ENCODE peak calls at places on chromosomes 13 and 19, in nine cellular contexts. One of them, this sample, is unnamed. For H3K36me3 and H3K9me3, the result is how much of the 10 kb centered on the place peaks cover.

GRCh38 chr19:10295305-10295846 is 5.6 kb downstream of the ICAM5 start:
- DNase-seq in pancreas: peak
- DNase-seq in hepatocyte: no peak
- DNase-seq in fibroblast of lung: no peak
- DNase-seq in tibial nerve: no peak
- DNase-seq in left ventricle myocardium inferior: no peak
- DNase-seq in mammary epithelial cell: no peak
- DNase-seq in uterus: no peak
- DNase-seq in cardiac muscle cell: peak
- DNase-seq in this sample: no peak

GRCh38 chr13:114021464-114022308 is 47.8 kb upstream of the C13orf46 start:
- DNase-seq in pancreas: peak
- DNase-seq in hepatocyte: no peak
- DNase-seq in fibroblast of lung: no peak
- DNase-seq in tibial nerve: no peak
- DNase-seq in left ventricle myocardium inferior: no peak
- DNase-seq in mammary epithelial cell: no peak
- DNase-seq in uterus: no peak
- DNase-seq in cardiac muscle cell: no peak
- DNase-seq in this sample: no peak

GRCh38 chr13:79749985-79750551 is 269.1 kb downstream of the NDFIP2 start:
- DNase-seq in pancreas: no peak
- DNase-seq in hepatocyte: peak
- DNase-seq in fibroblast of lung: peak
- DNase-seq in tibial nerve: peak
- DNase-seq in left ventricle myocardium inferior: peak
- DNase-seq in mammary epithelial cell: peak
- DNase-seq in uterus: peak
- DNase-seq in cardiac muscle cell: peak
- DNase-seq in this sample: peak

GRCh38 chr13:23673354-23673753 is 103.1 kb downstream of the TNFRSF19 start:
- DNase-seq in pancreas: no peak
- DNase-seq in hepatocyte: peak
- DNase-seq in fibroblast of lung: peak
- DNase-seq in tibial nerve: no peak
- DNase-seq in left ventricle myocardium inferior: no peak
- DNase-seq in mammary epithelial cell: peak
- DNase-seq in uterus: peak
- DNase-seq in cardiac muscle cell: peak
- DNase-seq in this sample: peak

GRCh38 chr13:40319699-40320586 is 346.5 kb downstream of the FOXO1 start:
- DNase-seq in pancreas: no peak
- DNase-seq in hepatocyte: no peak
- DNase-seq in fibroblast of lung: no peak
- DNase-seq in tibial nerve: no peak
- DNase-seq in left ventricle myocardium inferior: no peak
- DNase-seq in mammary epithelial cell: peak
- DNase-seq in uterus: no peak
- DNase-seq in cardiac muscle cell: no peak
- DNase-seq in this sample: no peak

GRCh38 chr13:28566891-28567290 is 72.0 kb upstream of the FLT1 start:
- DNase-seq in pancreas: no peak
- DNase-seq in hepatocyte: no peak
- DNase-seq in fibroblast of lung: no peak
- DNase-seq in tibial nerve: no peak
- DNase-seq in left ventricle myocardium inferior: no peak
- DNase-seq in mammary epithelial cell: no peak
- DNase-seq in uterus: no peak
- DNase-seq in cardiac muscle cell: no peak
- DNase-seq in this sample: no peak

GRCh38 chr19:6459356-6460098 is at the start of gene SLC25A23:
- DNase-seq in pancreas: peak
- DNase-seq in hepatocyte: peak
- DNase-seq in fibroblast of lung: peak
- DNase-seq in tibial nerve: peak
- DNase-seq in left ventricle myocardium inferior: peak
- DNase-seq in mammary epithelial cell: peak
- DNase-seq in uterus: peak
- DNase-seq in cardiac muscle cell: peak
- DNase-seq in this sample: peak

GRCh38 chr19:5225486-5226345 is 114.9 kb downstream of the PTPRS start:
- DNase-seq in pancreas: peak
- DNase-seq in hepatocyte: no peak
- DNase-seq in fibroblast of lung: no peak
- DNase-seq in tibial nerve: no peak
- DNase-seq in left ventricle myocardium inferior: no peak
- DNase-seq in mammary epithelial cell: no peak
- DNase-seq in uterus: no peak
- DNase-seq in cardiac muscle cell: no peak
- DNase-seq in this sample: no peak

GRCh38 chr19:12940897-12941296 is 2.5 kb downstream of the CALR start:
- DNase-seq in pancreas: no peak
- DNase-seq in hepatocyte: no peak
- DNase-seq in fibroblast of lung: no peak
- DNase-seq in tibial nerve: no peak
- DNase-seq in left ventricle myocardium inferior: no peak
- DNase-seq in mammary epithelial cell: no peak
- DNase-seq in uterus: no peak
- DNase-seq in cardiac muscle cell: no peak
- DNase-seq in this sample: no peak
- H3K36me3 ChIP-seq in pancreas: under half
- H3K36me3 ChIP-seq in hepatocyte: under half
- H3K36me3 ChIP-seq in fibroblast of lung: under half
- H3K36me3 ChIP-seq in tibial nerve: under half
- H3K36me3 ChIP-seq in left ventricle myocardium inferior: half or more
- H3K36me3 ChIP-seq in mammary epithelial cell: under half
- H3K36me3 ChIP-seq in uterus: under half
- H3K36me3 ChIP-seq in cardiac muscle cell: under half
- H3K36me3 ChIP-seq in this sample: half or more

GRCh38 chr19:28727133-28727834 is 485.7 kb downstream of the UQCRFS1 start:
- DNase-seq in pancreas: no peak
- DNase-seq in hepatocyte: no peak
- DNase-seq in fibroblast of lung: peak
- DNase-seq in tibial nerve: no peak
- DNase-seq in left ventricle myocardium inferior: no peak
- DNase-seq in mammary epithelial cell: no peak
- DNase-seq in uterus: no peak
- DNase-seq in cardiac muscle cell: peak
- DNase-seq in this sample: peak
- H3K4me3 ChIP-seq in pancreas: peak
- H3K4me3 ChIP-seq in hepatocyte: no peak
- H3K4me3 ChIP-seq in fibroblast of lung: peak
- H3K4me3 ChIP-seq in tibial nerve: no peak
- H3K4me3 ChIP-seq in left ventricle myocardium inferior: peak
- H3K4me3 ChIP-seq in mammary epithelial cell: no peak
- H3K4me3 ChIP-seq in uterus: no peak
- H3K4me3 ChIP-seq in cardiac muscle cell: peak
- H3K4me3 ChIP-seq in this sample: peak

GRCh38 chr19:56642711-56643459 is at the start of gene SMIM17:
- DNase-seq in pancreas: no peak
- DNase-seq in hepatocyte: no peak
- DNase-seq in fibroblast of lung: no peak
- DNase-seq in tibial nerve: no peak
- DNase-seq in left ventricle myocardium inferior: no peak
- DNase-seq in mammary epithelial cell: no peak
- DNase-seq in uterus: no peak
- DNase-seq in cardiac muscle cell: no peak
- DNase-seq in this sample: no peak

GRCh38 chr19:56637976-56638555 is 4.9 kb upstream of the SMIM17 start:
- DNase-seq in pancreas: peak
- DNase-seq in hepatocyte: peak
- DNase-seq in fibroblast of lung: peak
- DNase-seq in tibial nerve: no peak
- DNase-seq in left ventricle myocardium inferior: peak
- DNase-seq in mammary epithelial cell: peak
- DNase-seq in uterus: peak
- DNase-seq in cardiac muscle cell: peak
- DNase-seq in this sample: peak

GRCh38 chr19:56639217-56639616 is 3.7 kb upstream of the SMIM17 start:
- DNase-seq in pancreas: no peak
- DNase-seq in hepatocyte: no peak
- DNase-seq in fibroblast of lung: peak
- DNase-seq in tibial nerve: no peak
- DNase-seq in left ventricle myocardium inferior: no peak
- DNase-seq in mammary epithelial cell: no peak
- DNase-seq in uterus: no peak
- DNase-seq in cardiac muscle cell: peak
- DNase-seq in this sample: no peak

DNA sequence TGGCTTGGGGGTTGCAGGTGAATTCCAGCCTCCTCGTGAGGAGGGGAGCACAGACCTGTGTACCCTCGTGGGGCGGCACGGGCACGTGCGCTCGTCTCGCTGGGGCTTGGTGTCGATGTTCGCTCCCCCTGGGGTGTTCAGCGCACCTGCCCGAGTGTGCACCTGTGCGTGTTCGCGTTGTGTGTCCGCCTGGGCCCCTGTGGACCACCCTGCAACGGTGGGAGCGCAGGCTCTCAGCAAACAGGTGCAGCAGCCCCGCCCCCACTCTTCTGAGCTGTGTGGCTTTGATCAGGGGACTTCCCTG is 453 bp downstream of the SMIM17 start:
- DNase-seq in pancreas: peak
- DNase-seq in hepatocyte: no peak
- DNase-seq in fibroblast of lung: no peak
- DNase-seq in tibial nerve: no peak
- DNase-seq in left ventricle myocardium inferior: no peak
- DNase-seq in mammary epithelial cell: no peak
- DNase-seq in uterus: no peak
- DNase-seq in cardiac muscle cell: no peak
- DNase-seq in this sample: no peak
- H3K9me3 ChIP-seq in pancreas: under half
- H3K9me3 ChIP-seq in hepatocyte: under half
- H3K9me3 ChIP-seq in fibroblast of lung: under half
- H3K9me3 ChIP-seq in tibial nerve: under half
- H3K9me3 ChIP-seq in left ventricle myocardium inferior: under half
- H3K9me3 ChIP-seq in mammary epithelial cell: under half
- H3K9me3 ChIP-seq in uterus: under half
- H3K9me3 ChIP-seq in cardiac muscle cell: under half
- H3K9me3 ChIP-seq in this sample: under half

GRCh38 chr13:49498211-49498610 is 2.5 kb downstream of the PHF11 start:
- DNase-seq in pancreas: no peak
- DNase-seq in hepatocyte: no peak
- DNase-seq in fibroblast of lung: no peak
- DNase-seq in tibial nerve: no peak
- DNase-seq in left ventricle myocardium inferior: no peak
- DNase-seq in mammary epithelial cell: no peak
- DNase-seq in uterus: no peak
- DNase-seq in cardiac muscle cell: no peak
- DNase-seq in this sample: no peak

GRCh38 chr13:49499889-49500660 is 4.3 kb downstream of the PHF11 start:
- DNase-seq in pancreas: no peak
- DNase-seq in hepatocyte: no peak
- DNase-seq in fibroblast of lung: peak
- DNase-seq in tibial nerve: no peak
- DNase-seq in left ventricle myocardium inferior: no peak
- DNase-seq in mammary epithelial cell: peak
- DNase-seq in uterus: no peak
- DNase-seq in cardiac muscle cell: peak
- DNase-seq in this sample: no peak

GRCh38 chr13:49497272-49497671 is 1.5 kb downstream of the PHF11 start:
- DNase-seq in pancreas: no peak
- DNase-seq in hepatocyte: no peak
- DNase-seq in fibroblast of lung: no peak
- DNase-seq in tibial nerve: no peak
- DNase-seq in left ventricle myocardium inferior: no peak
- DNase-seq in mammary epithelial cell: no peak
- DNase-seq in uterus: no peak
- DNase-seq in cardiac muscle cell: no peak
- DNase-seq in this sample: no peak

GRCh38 chr13:49503951-49504350 is 8.2 kb downstream of the PHF11 start:
- DNase-seq in pancreas: no peak
- DNase-seq in hepatocyte: no peak
- DNase-seq in fibroblast of lung: no peak
- DNase-seq in tibial nerve: no peak
- DNase-seq in left ventricle myocardium inferior: no peak
- DNase-seq in mammary epithelial cell: no peak
- DNase-seq in uterus: no peak
- DNase-seq in cardiac muscle cell: no peak
- DNase-seq in this sample: no peak

GRCh38 chr13:49502954-49503353 is 7.2 kb downstream of the PHF11 start:
- DNase-seq in pancreas: no peak
- DNase-seq in hepatocyte: no peak
- DNase-seq in fibroblast of lung: peak
- DNase-seq in tibial nerve: no peak
- DNase-seq in left ventricle myocardium inferior: no peak
- DNase-seq in mammary epithelial cell: no peak
- DNase-seq in uterus: peak
- DNase-seq in cardiac muscle cell: peak
- DNase-seq in this sample: no peak
- H3K36me3 ChIP-seq in pancreas: under half
- H3K36me3 ChIP-seq in hepatocyte: under half
- H3K36me3 ChIP-seq in fibroblast of lung: under half
- H3K36me3 ChIP-seq in tibial nerve: under half
- H3K36me3 ChIP-seq in left ventricle myocardium inferior: under half
- H3K36me3 ChIP-seq in mammary epithelial cell: under half
- H3K36me3 ChIP-seq in uterus: under half
- H3K36me3 ChIP-seq in cardiac muscle cell: under half
- H3K36me3 ChIP-seq in this sample: under half

DNA sequence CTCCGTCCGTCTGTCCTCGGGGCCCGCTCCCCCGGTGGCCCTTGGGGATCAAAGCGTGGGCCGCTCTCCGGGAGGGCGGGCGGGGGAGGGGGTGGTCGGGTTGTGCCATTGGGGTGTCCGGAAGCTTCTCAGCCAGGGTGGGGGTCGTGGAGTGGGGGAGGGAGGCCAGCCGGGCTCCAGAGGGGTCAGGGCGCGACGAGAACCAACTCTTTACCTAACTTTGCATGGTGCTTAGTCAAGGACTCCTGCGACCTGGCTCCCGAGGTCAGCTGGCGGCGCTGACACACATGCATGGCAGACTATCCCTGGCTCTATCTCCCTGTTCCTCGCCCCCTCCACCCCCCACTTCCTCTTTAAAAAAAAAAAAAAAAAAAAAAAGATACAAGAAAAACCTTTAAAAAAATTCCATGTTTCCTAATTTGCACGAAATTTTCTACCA is 15.5 kb downstream of the SMIM24 start:
- DNase-seq in pancreas: no peak
- DNase-seq in hepatocyte: no peak
- DNase-seq in fibroblast of lung: no peak
- DNase-seq in tibial nerve: no peak
- DNase-seq in left ventricle myocardium inferior: no peak
- DNase-seq in mammary epithelial cell: no peak
- DNase-seq in uterus: no peak
- DNase-seq in cardiac muscle cell: no peak
- DNase-seq in this sample: no peak
- H3K4me3 ChIP-seq in pancreas: no peak
- H3K4me3 ChIP-seq in hepatocyte: no peak
- H3K4me3 ChIP-seq in fibroblast of lung: no peak
- H3K4me3 ChIP-seq in tibial nerve: no peak
- H3K4me3 ChIP-seq in left ventricle myocardium inferior: no peak
- H3K4me3 ChIP-seq in mammary epithelial cell: no peak
- H3K4me3 ChIP-seq in uterus: no peak
- H3K4me3 ChIP-seq in cardiac muscle cell: no peak
- H3K4me3 ChIP-seq in this sample: no peak

DNA sequence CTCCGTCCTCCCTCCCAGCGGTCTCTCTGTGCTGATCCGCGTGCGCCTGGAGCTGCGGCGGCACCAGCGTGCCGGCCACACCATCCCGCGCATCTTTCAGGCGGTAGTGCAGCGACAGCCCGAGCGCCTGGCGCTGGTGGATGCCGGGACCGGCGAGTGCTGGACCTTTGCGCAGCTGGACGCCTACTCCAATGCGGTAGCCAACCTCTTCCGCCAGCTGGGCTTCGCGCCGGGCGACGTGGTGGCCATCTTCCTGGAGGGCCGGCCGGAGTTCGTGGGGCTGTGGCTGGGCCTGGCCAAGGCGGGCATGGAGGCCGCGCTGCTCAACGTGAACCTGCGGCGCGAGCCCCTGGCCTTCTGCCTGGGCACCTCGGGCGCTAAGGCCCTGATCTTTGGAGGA is 16.2 kb downstream of the SLC27A1 start:
- DNase-seq in pancreas: peak
- DNase-seq in hepatocyte: no peak
- DNase-seq in fibroblast of lung: no peak
- DNase-seq in tibial nerve: no peak
- DNase-seq in left ventricle myocardium inferior: no peak
- DNase-seq in mammary epithelial cell: no peak
- DNase-seq in uterus: no peak
- DNase-seq in cardiac muscle cell: no peak
- DNase-seq in this sample: no peak
- H3K9me3 ChIP-seq in pancreas: under half
- H3K9me3 ChIP-seq in hepatocyte: under half
- H3K9me3 ChIP-seq in fibroblast of lung: under half
- H3K9me3 ChIP-seq in tibial nerve: under half
- H3K9me3 ChIP-seq in left ventricle myocardium inferior: under half
- H3K9me3 ChIP-seq in mammary epithelial cell: under half
- H3K9me3 ChIP-seq in uterus: under half
- H3K9me3 ChIP-seq in cardiac muscle cell: under half
- H3K9me3 ChIP-seq in this sample: under half

This sample was measured in MG63.